ENCODE peak calls at places on chromosome 18, in nine cellular contexts. One of them, this sample, is unnamed.

GRCh38 chr18:59458575-59458974 is 99.5 kb upstream of the LMAN1 start:
- DNase-seq in B cell: no peak
- DNase-seq in cardiac muscle cell: peak
- DNase-seq in HEK293T: no peak
- DNase-seq in PC-3: no peak
- DNase-seq in GM10248: no peak
- DNase-seq in T-helper 2 cell: no peak
- DNase-seq in activated CD8-positive, alpha-beta memory T cell treated with anti-CD3 and anti-CD28 coated beads, Interleukin-2, amount 50 U/mL, for 48 hours: no peak
- DNase-seq in GM23248: no peak
- DNase-seq in this sample: no peak

GRCh38 chr18:5294618-5295230 is 802 bp downstream of the ZBTB14 start:
- DNase-seq in B cell: peak
- DNase-seq in cardiac muscle cell: peak
- DNase-seq in HEK293T: no peak
- DNase-seq in PC-3: peak
- DNase-seq in GM10248: no peak
- DNase-seq in T-helper 2 cell: peak
- DNase-seq in activated CD8-positive, alpha-beta memory T cell treated with anti-CD3 and anti-CD28 coated beads, Interleukin-2, amount 50 U/mL, for 48 hours: peak
- DNase-seq in GM23248: no peak
- DNase-seq in this sample: peak

GRCh38 chr18:49570836-49571235 is 9.0 kb downstream of the LIPG start:
- DNase-seq in B cell: no peak
- DNase-seq in cardiac muscle cell: no peak
- DNase-seq in HEK293T: no peak
- DNase-seq in PC-3: no peak
- DNase-seq in GM10248: no peak
- DNase-seq in T-helper 2 cell: no peak
- DNase-seq in activated CD8-positive, alpha-beta memory T cell treated with anti-CD3 and anti-CD28 coated beads, Interleukin-2, amount 50 U/mL, for 48 hours: no peak
- DNase-seq in GM23248: no peak
- DNase-seq in this sample: peak

GRCh38 chr18:5943514-5943913 is 48.2 kb upstream of the TMEM200C start:
- DNase-seq in B cell: no peak
- DNase-seq in cardiac muscle cell: peak
- DNase-seq in HEK293T: no peak
- DNase-seq in PC-3: no peak
- DNase-seq in GM10248: no peak
- DNase-seq in T-helper 2 cell: no peak
- DNase-seq in activated CD8-positive, alpha-beta memory T cell treated with anti-CD3 and anti-CD28 coated beads, Interleukin-2, amount 50 U/mL, for 48 hours: no peak
- DNase-seq in GM23248: no peak
- DNase-seq in this sample: no peak

GRCh38 chr18:2627821-2628276 is 27.7 kb upstream of the SMCHD1 start:
- DNase-seq in B cell: no peak
- DNase-seq in cardiac muscle cell: no peak
- DNase-seq in HEK293T: no peak
- DNase-seq in PC-3: peak
- DNase-seq in GM10248: no peak
- DNase-seq in T-helper 2 cell: no peak
- DNase-seq in activated CD8-positive, alpha-beta memory T cell treated with anti-CD3 and anti-CD28 coated beads, Interleukin-2, amount 50 U/mL, for 48 hours: no peak
- DNase-seq in GM23248: peak
- DNase-seq in this sample: peak

GRCh38 chr18:59035591-59035990 is 104.1 kb upstream of the SEC11C start:
- DNase-seq in B cell: no peak
- DNase-seq in cardiac muscle cell: no peak
- DNase-seq in HEK293T: no peak
- DNase-seq in PC-3: no peak
- DNase-seq in GM10248: no peak
- DNase-seq in T-helper 2 cell: no peak
- DNase-seq in activated CD8-positive, alpha-beta memory T cell treated with anti-CD3 and anti-CD28 coated beads, Interleukin-2, amount 50 U/mL, for 48 hours: no peak
- DNase-seq in GM23248: no peak
- DNase-seq in this sample: no peak

GRCh38 chr18:43719264-43719795 is 442.0 kb upstream of the SYT4 start:
- DNase-seq in B cell: no peak
- DNase-seq in cardiac muscle cell: no peak
- DNase-seq in HEK293T: no peak
- DNase-seq in PC-3: peak
- DNase-seq in GM10248: no peak
- DNase-seq in T-helper 2 cell: no peak
- DNase-seq in activated CD8-positive, alpha-beta memory T cell treated with anti-CD3 and anti-CD28 coated beads, Interleukin-2, amount 50 U/mL, for 48 hours: no peak
- DNase-seq in GM23248: no peak
- DNase-seq in this sample: peak

GRCh38 chr18:59484796-59485328 is 125.8 kb upstream of the LMAN1 start:
- DNase-seq in B cell: no peak
- DNase-seq in cardiac muscle cell: no peak
- DNase-seq in HEK293T: peak
- DNase-seq in PC-3: peak
- DNase-seq in GM10248: no peak
- DNase-seq in T-helper 2 cell: no peak
- DNase-seq in activated CD8-positive, alpha-beta memory T cell treated with anti-CD3 and anti-CD28 coated beads, Interleukin-2, amount 50 U/mL, for 48 hours: no peak
- DNase-seq in GM23248: peak
- DNase-seq in this sample: peak

GRCh38 chr18:14189858-14190257 is 57.6 kb upstream of the ZNF519 start:
- DNase-seq in B cell: no peak
- DNase-seq in cardiac muscle cell: no peak
- DNase-seq in HEK293T: no peak
- DNase-seq in PC-3: peak
- DNase-seq in GM10248: no peak
- DNase-seq in T-helper 2 cell: no peak
- DNase-seq in activated CD8-positive, alpha-beta memory T cell treated with anti-CD3 and anti-CD28 coated beads, Interleukin-2, amount 50 U/mL, for 48 hours: no peak
- DNase-seq in GM23248: peak
- DNase-seq in this sample: peak

GRCh38 chr18:45014047-45014501 is 333.4 kb downstream of the SETBP1 start:
- DNase-seq in B cell: no peak
- DNase-seq in cardiac muscle cell: no peak
- DNase-seq in HEK293T: no peak
- DNase-seq in PC-3: peak
- DNase-seq in GM10248: no peak
- DNase-seq in T-helper 2 cell: no peak
- DNase-seq in activated CD8-positive, alpha-beta memory T cell treated with anti-CD3 and anti-CD28 coated beads, Interleukin-2, amount 50 U/mL, for 48 hours: no peak
- DNase-seq in GM23248: peak
- DNase-seq in this sample: peak

GRCh38 chr18:24271381-24272331 is 126.0 kb downstream of the OSBPL1A start:
- DNase-seq in B cell: no peak
- DNase-seq in cardiac muscle cell: peak
- DNase-seq in HEK293T: peak
- DNase-seq in PC-3: peak
- DNase-seq in GM10248: peak
- DNase-seq in T-helper 2 cell: no peak
- DNase-seq in activated CD8-positive, alpha-beta memory T cell treated with anti-CD3 and anti-CD28 coated beads, Interleukin-2, amount 50 U/mL, for 48 hours: peak
- DNase-seq in GM23248: peak
- DNase-seq in this sample: peak

GRCh38 chr18:60372598-60372997 is at the start of gene MC4R:
- DNase-seq in B cell: no peak
- DNase-seq in cardiac muscle cell: peak
- DNase-seq in HEK293T: peak
- DNase-seq in PC-3: peak
- DNase-seq in GM10248: no peak
- DNase-seq in T-helper 2 cell: no peak
- DNase-seq in activated CD8-positive, alpha-beta memory T cell treated with anti-CD3 and anti-CD28 coated beads, Interleukin-2, amount 50 U/mL, for 48 hours: no peak
- DNase-seq in GM23248: peak
- DNase-seq in this sample: peak

GRCh38 chr18:67783215-67783946 is 266.9 kb upstream of the DSEL start:
- DNase-seq in B cell: no peak
- DNase-seq in cardiac muscle cell: no peak
- DNase-seq in HEK293T: no peak
- DNase-seq in PC-3: peak
- DNase-seq in GM10248: no peak
- DNase-seq in T-helper 2 cell: no peak
- DNase-seq in activated CD8-positive, alpha-beta memory T cell treated with anti-CD3 and anti-CD28 coated beads, Interleukin-2, amount 50 U/mL, for 48 hours: no peak
- DNase-seq in GM23248: peak
- DNase-seq in this sample: peak

GRCh38 chr18:48672671-48673340 is 134.0 kb downstream of the CTIF start:
- DNase-seq in B cell: no peak
- DNase-seq in cardiac muscle cell: no peak
- DNase-seq in HEK293T: no peak
- DNase-seq in PC-3: no peak
- DNase-seq in GM10248: no peak
- DNase-seq in T-helper 2 cell: no peak
- DNase-seq in activated CD8-positive, alpha-beta memory T cell treated with anti-CD3 and anti-CD28 coated beads, Interleukin-2, amount 50 U/mL, for 48 hours: peak
- DNase-seq in GM23248: no peak
- DNase-seq in this sample: no peak

GRCh38 chr18:6155707-6156106 is 259.0 kb downstream of the L3MBTL4 start:
- DNase-seq in B cell: no peak
- DNase-seq in cardiac muscle cell: no peak
- DNase-seq in HEK293T: no peak
- DNase-seq in PC-3: no peak
- DNase-seq in GM10248: no peak
- DNase-seq in T-helper 2 cell: no peak
- DNase-seq in activated CD8-positive, alpha-beta memory T cell treated with anti-CD3 and anti-CD28 coated beads, Interleukin-2, amount 50 U/mL, for 48 hours: no peak
- DNase-seq in GM23248: no peak
- DNase-seq in this sample: no peak

GRCh38 chr18:3454365-3455089 is 4.6 kb downstream of the TGIF1 start:
- DNase-seq in B cell: peak
- DNase-seq in cardiac muscle cell: peak
- DNase-seq in HEK293T: peak
- DNase-seq in PC-3: peak
- DNase-seq in GM10248: peak
- DNase-seq in T-helper 2 cell: no peak
- DNase-seq in activated CD8-positive, alpha-beta memory T cell treated with anti-CD3 and anti-CD28 coated beads, Interleukin-2, amount 50 U/mL, for 48 hours: no peak
- DNase-seq in GM23248: peak
- DNase-seq in this sample: peak

GRCh38 chr18:8844721-8845148 is 139.4 kb downstream of the MTCL1 start:
- DNase-seq in B cell: no peak
- DNase-seq in cardiac muscle cell: no peak
- DNase-seq in HEK293T: no peak
- DNase-seq in PC-3: peak
- DNase-seq in GM10248: no peak
- DNase-seq in T-helper 2 cell: no peak
- DNase-seq in activated CD8-positive, alpha-beta memory T cell treated with anti-CD3 and anti-CD28 coated beads, Interleukin-2, amount 50 U/mL, for 48 hours: no peak
- DNase-seq in GM23248: no peak
- DNase-seq in this sample: no peak

GRCh38 chr18:24731981-24732380 is 271.5 kb downstream of the HRH4 start:
- DNase-seq in B cell: no peak
- DNase-seq in cardiac muscle cell: no peak
- DNase-seq in HEK293T: no peak
- DNase-seq in PC-3: peak
- DNase-seq in GM10248: no peak
- DNase-seq in T-helper 2 cell: no peak
- DNase-seq in activated CD8-positive, alpha-beta memory T cell treated with anti-CD3 and anti-CD28 coated beads, Interleukin-2, amount 50 U/mL, for 48 hours: no peak
- DNase-seq in GM23248: peak
- DNase-seq in this sample: peak

GRCh38 chr18:53025247-53025646 is 685.2 kb downstream of the DCC start:
- DNase-seq in B cell: no peak
- DNase-seq in cardiac muscle cell: no peak
- DNase-seq in HEK293T: no peak
- DNase-seq in PC-3: no peak
- DNase-seq in GM10248: no peak
- DNase-seq in T-helper 2 cell: no peak
- DNase-seq in activated CD8-positive, alpha-beta memory T cell treated with anti-CD3 and anti-CD28 coated beads, Interleukin-2, amount 50 U/mL, for 48 hours: no peak
- DNase-seq in GM23248: no peak
- DNase-seq in this sample: no peak

GRCh38 chr18:67665266-67665665 is 148.7 kb upstream of the DSEL start:
- DNase-seq in B cell: no peak
- DNase-seq in cardiac muscle cell: no peak
- DNase-seq in HEK293T: no peak
- DNase-seq in PC-3: peak
- DNase-seq in GM10248: no peak
- DNase-seq in T-helper 2 cell: no peak
- DNase-seq in activated CD8-positive, alpha-beta memory T cell treated with anti-CD3 and anti-CD28 coated beads, Interleukin-2, amount 50 U/mL, for 48 hours: no peak
- DNase-seq in GM23248: peak
- DNase-seq in this sample: peak

GRCh38 chr18:69490813-69491212 is 90.1 kb downstream of the DOK6 start:
- DNase-seq in B cell: no peak
- DNase-seq in cardiac muscle cell: no peak
- DNase-seq in HEK293T: no peak
- DNase-seq in PC-3: peak
- DNase-seq in GM10248: no peak
- DNase-seq in T-helper 2 cell: no peak
- DNase-seq in activated CD8-positive, alpha-beta memory T cell treated with anti-CD3 and anti-CD28 coated beads, Interleukin-2, amount 50 U/mL, for 48 hours: no peak
- DNase-seq in GM23248: peak
- DNase-seq in this sample: no peak

GRCh38 chr18:62663731-62664336 is 51.5 kb upstream of the PHLPP1 start:
- DNase-seq in B cell: no peak
- DNase-seq in cardiac muscle cell: no peak
- DNase-seq in HEK293T: no peak
- DNase-seq in PC-3: peak
- DNase-seq in GM10248: peak
- DNase-seq in T-helper 2 cell: no peak
- DNase-seq in activated CD8-positive, alpha-beta memory T cell treated with anti-CD3 and anti-CD28 coated beads, Interleukin-2, amount 50 U/mL, for 48 hours: no peak
- DNase-seq in GM23248: peak
- DNase-seq in this sample: peak

GRCh38 chr18:51907687-51908597 is 432.1 kb upstream of the DCC start:
- DNase-seq in B cell: no peak
- DNase-seq in cardiac muscle cell: no peak
- DNase-seq in HEK293T: no peak
- DNase-seq in PC-3: no peak
- DNase-seq in GM10248: no peak
- DNase-seq in T-helper 2 cell: no peak
- DNase-seq in activated CD8-positive, alpha-beta memory T cell treated with anti-CD3 and anti-CD28 coated beads, Interleukin-2, amount 50 U/mL, for 48 hours: no peak
- DNase-seq in GM23248: no peak
- DNase-seq in this sample: no peak

GRCh38 chr18:50276452-50276851 is 4.9 kb downstream of the MBD1 start:
- DNase-seq in B cell: no peak
- DNase-seq in cardiac muscle cell: no peak
- DNase-seq in HEK293T: no peak
- DNase-seq in PC-3: no peak
- DNase-seq in GM10248: no peak
- DNase-seq in T-helper 2 cell: no peak
- DNase-seq in activated CD8-positive, alpha-beta memory T cell treated with anti-CD3 and anti-CD28 coated beads, Interleukin-2, amount 50 U/mL, for 48 hours: no peak
- DNase-seq in GM23248: no peak
- DNase-seq in this sample: no peak

GRCh38 chr18:23641143-23641720 is 21.5 kb downstream of the ANKRD29 start:
- DNase-seq in B cell: no peak
- DNase-seq in cardiac muscle cell: no peak
- DNase-seq in HEK293T: no peak
- DNase-seq in PC-3: no peak
- DNase-seq in GM10248: no peak
- DNase-seq in T-helper 2 cell: no peak
- DNase-seq in activated CD8-positive, alpha-beta memory T cell treated with anti-CD3 and anti-CD28 coated beads, Interleukin-2, amount 50 U/mL, for 48 hours: no peak
- DNase-seq in GM23248: no peak
- DNase-seq in this sample: no peak

GRCh38 chr18:74589021-74589420 is 8.6 kb upstream of the ZNF407 start:
- DNase-seq in B cell: no peak
- DNase-seq in cardiac muscle cell: no peak
- DNase-seq in HEK293T: no peak
- DNase-seq in PC-3: no peak
- DNase-seq in GM10248: no peak
- DNase-seq in T-helper 2 cell: no peak
- DNase-seq in activated CD8-positive, alpha-beta memory T cell treated with anti-CD3 and anti-CD28 coated beads, Interleukin-2, amount 50 U/mL, for 48 hours: no peak
- DNase-seq in GM23248: no peak
- DNase-seq in this sample: peak

GRCh38 chr18:52054301-52054700 is 285.7 kb upstream of the DCC start:
- DNase-seq in B cell: no peak
- DNase-seq in cardiac muscle cell: no peak
- DNase-seq in HEK293T: no peak
- DNase-seq in PC-3: peak
- DNase-seq in GM10248: no peak
- DNase-seq in T-helper 2 cell: no peak
- DNase-seq in activated CD8-positive, alpha-beta memory T cell treated with anti-CD3 and anti-CD28 coated beads, Interleukin-2, amount 50 U/mL, for 48 hours: no peak
- DNase-seq in GM23248: no peak
- DNase-seq in this sample: peak

GRCh38 chr18:8930990-8931648 is 171.4 kb upstream of the NDUFV2 start:
- DNase-seq in B cell: no peak
- DNase-seq in cardiac muscle cell: no peak
- DNase-seq in HEK293T: no peak
- DNase-seq in PC-3: no peak
- DNase-seq in GM10248: no peak
- DNase-seq in T-helper 2 cell: no peak
- DNase-seq in activated CD8-positive, alpha-beta memory T cell treated with anti-CD3 and anti-CD28 coated beads, Interleukin-2, amount 50 U/mL, for 48 hours: no peak
- DNase-seq in GM23248: no peak
- DNase-seq in this sample: no peak